ENCODE peak calls at places on chromosomes 13 and 19, in nine cellular contexts. W is stimulated activated CD4-positive, alpha-beta T cell treated with anti-CD3 and anti-CD28 coated beads, Interleukin-2, amount 100 ng/mL, for 24 hours; V is mesendoderm; K is T-helper 17 cell; F is activated CD4-positive, CD25-positive, alpha-beta regulatory T cell treated with anti-CD3 and anti-CD28 coated beads, Interleukin-2, amount 50 U/mL, for 72 hours; G is HFF-Myc; Y is C1 segment of cervical spinal cord; Z is activated effector memory CD4-positive, alpha-beta T cell treated with anti-CD3 and anti-CD28 coated beads, Interleukin-2, amount 50 U/mL, for 16 hours; D is naive thymus-derived CD4-positive, alpha-beta T cell. R is an unnamed sample.

GRCh38 chr19:14375055-14375581 is 6.1 kb upstream of the ADGRE5 start:
- DNase-seq in V (no peak), Y (no peak), K (peak), G (no peak), W (no peak), F (peak), Z (peak), D (peak), R (peak)

GRCh38 chr19:55146648-55147218 is 2.3 kb downstream of the TNNT1 start:
- DNase-seq in Z (no peak), G (no peak), D (no peak), F (no peak), K (no peak), Y (no peak), W (no peak), V (peak), R (no peak)

GRCh38 chr19:3982701-3983541 is 2.3 kb downstream of the EEF2 start:
- DNase-seq in Y (no peak), W (peak), Z (no peak), G (no peak), F (no peak), D (no peak), V (peak), K (no peak), R (no peak)

GRCh38 chr13:112329376-112329775 is 46.8 kb upstream of the SPACA7 start:
- DNase-seq in K (no peak), D (no peak), Z (no peak), W (no peak), V (no peak), Y (no peak), G (no peak), F (no peak), R (no peak)

GRCh38 chr19:47158879-47159509 is 28.4 kb downstream of the SAE1 start:
- DNase-seq in G (no peak), V (no peak), D (peak), W (peak), F (no peak), Z (peak), Y (no peak), K (peak), R (peak)

GRCh38 chr13:66994097-66994496 is 236.0 kb downstream of the PCDH9 start:
- DNase-seq in V (peak), D (peak), K (no peak), G (no peak), F (no peak), W (peak), Z (no peak), Y (peak), R (no peak)

GRCh38 chr13:105665284-105665683 is 870.2 kb downstream of the EFNB2 start:
- DNase-seq in Y (no peak), F (no peak), V (peak), D (no peak), K (no peak), W (no peak), G (no peak), Z (no peak), R (no peak)

GRCh38 chr13:85985791-85986190 is 186.6 kb upstream of the SLITRK6 start:
- DNase-seq in V (no peak), Z (no peak), K (no peak), G (no peak), F (no peak), W (no peak), D (no peak), Y (no peak), R (no peak)

GRCh38 chr19:50959731-50960500 is 7.1 kb upstream of the KLK5 start:
- DNase-seq in G (no peak), D (no peak), Z (no peak), V (no peak), W (no peak), F (no peak), Y (no peak), K (no peak), R (no peak)

R was measured in stimulated activated naive CD4-positive, alpha-beta T cell.